ENCODE peak calls at places on chromosomes 16 and 17, in six cellular contexts. F, N, R, W, Y and T are unnamed samples.

GRCh38 chr16:7835032-7835431 is 502.4 kb downstream of the RBFOX1 start:
- DNase-seq in N (no peak), W (no peak), Y (no peak), R (no peak), F (no peak), T (no peak)

GRCh38 chr16:49458221-49458620 is 84.6 kb downstream of the C16orf78 start:
- DNase-seq in Y (no peak), R (no peak), W (no peak), F (no peak), N (no peak), T (no peak)

GRCh38 chr16:58402796-58403195 is 10.5 kb downstream of the GINS3 start:
- DNase-seq in F (no peak), N (no peak), W (no peak), Y (no peak), R (no peak), T (no peak)

GRCh38 chr17:70171159-70171558 is 1.8 kb downstream of the KCNJ2 start:
- DNase-seq in R (no peak), N (no peak), W (no peak), F (no peak), Y (no peak), T (no peak)

GRCh38 chr17:38727661-38728220 is 2.4 kb upstream of the CISD3 start:
- DNase-seq in R (no peak), Y (no peak), W (peak; percentile 58), N (no peak), F (no peak), T (no peak)

GRCh38 chr17:19263621-19264010 is 26.4 kb downstream of the EPN2 start:
- DNase-seq in N (peak; percentile 43), W (peak; percentile 92), F (no peak), Y (no peak), R (no peak), T (peak; percentile 55)

GRCh38 chr17:76993636-76994035 is 125.4 kb downstream of the MGAT5B start:
- DNase-seq in F (no peak), W (no peak), Y (no peak), N (no peak), R (no peak), T (no peak)

GRCh38 chr16:85376292-85377095 is 236.6 kb upstream of the GSE1 start:
- DNase-seq in F (no peak), N (no peak), W (peak; percentile 76), R (peak; percentile 69), Y (no peak), T (no peak)

GRCh38 chr16:15996432-15997109 is 47.2 kb downstream of the ABCC1 start:
- DNase-seq in W (peak; percentile 90), F (no peak), N (peak; percentile 71), Y (peak; percentile 94), R (no peak), T (peak; percentile 79)

GRCh38 chr16:69397821-69398521 is 12.2 kb upstream of the TERF2 start:
- DNase-seq in Y (peak; percentile 93), R (no peak), N (peak; percentile 72), F (no peak), W (peak; percentile 81), T (no peak)

GRCh38 chr17:9802294-9802693 is 10.9 kb upstream of the DHRS7C start:
- DNase-seq in W (no peak), Y (peak; percentile 90), R (no peak), F (no peak), N (no peak), T (peak; percentile 80)

GRCh38 chr16:85606920-85607319 is 6.2 kb upstream of the GSE1 start:
- DNase-seq in F (no peak), N (no peak), W (no peak), Y (no peak), R (no peak), T (no peak)

GRCh38 chr16:75227361-75228142 is 8.8 kb downstream of the CTRB1 start:
- DNase-seq in N (no peak), W (no peak), Y (no peak), R (no peak), F (no peak), T (no peak)

GRCh38 chr16:4474192-4474961 is at the start of gene NMRAL1:
- DNase-seq in R (peak; percentile 92), F (peak; percentile 83), N (peak; percentile 93), Y (peak; percentile 94), W (peak; percentile 90), T (no peak)
- TF ChIP-seq POLR2A in R (peak; percentile 75), F (peak; percentile 89), N (peak; percentile 58), Y (peak; percentile 70), W (peak; percentile 65), T (peak; percentile 51)

DNA sequence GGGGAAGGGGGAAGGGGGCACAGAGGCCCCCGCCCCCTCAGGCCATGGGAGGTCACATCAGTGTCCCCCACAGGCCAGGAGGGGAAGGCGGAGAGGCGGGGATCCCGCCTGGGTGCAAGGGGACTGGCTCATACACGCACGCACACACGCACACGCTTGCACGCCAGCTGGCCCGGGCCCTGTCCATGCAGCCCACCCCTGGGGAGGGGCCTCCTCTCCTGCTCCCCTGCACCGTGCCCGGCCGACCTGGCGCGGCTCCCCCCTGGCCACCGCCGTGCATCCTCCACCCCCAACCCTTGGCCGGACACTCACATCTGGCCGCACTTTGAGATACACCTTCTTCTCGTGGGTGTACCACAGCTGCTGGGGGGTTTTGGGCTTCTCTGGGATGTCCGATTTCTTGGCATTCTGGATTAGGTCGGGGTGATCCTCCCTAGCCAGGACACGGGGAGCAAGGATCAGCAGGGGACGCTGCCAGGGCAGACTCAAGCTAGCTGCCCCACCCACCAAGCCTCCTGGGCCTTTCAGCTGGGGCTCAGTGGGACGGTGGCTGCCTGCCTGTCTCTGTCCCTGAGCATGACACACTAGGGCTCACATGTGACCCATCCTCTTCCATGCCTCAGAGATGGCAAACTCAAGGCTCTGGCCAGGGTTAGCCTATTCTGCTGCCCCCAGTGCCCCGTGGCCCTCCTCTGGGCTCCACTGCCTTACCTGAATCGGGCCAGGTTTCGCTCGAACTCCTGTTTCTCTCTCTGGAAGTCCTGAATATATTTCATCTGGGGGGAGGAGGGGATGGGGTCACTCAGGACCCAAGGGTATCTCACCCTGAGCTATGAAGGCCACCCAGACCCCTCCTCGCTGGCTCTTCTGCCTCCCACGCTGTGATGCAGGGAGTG is 6.7 kb downstream of the UBTF start:
- DNase-seq in W (peak; percentile 52), R (no peak), F (no peak), N (no peak), Y (no peak), T (no peak)
- TF ChIP-seq POLR2A in W (no peak), R (no peak), F (no peak), N (no peak), Y (no peak), T (no peak)

GRCh38 chr17:42680331-42680808 is 1.3 kb downstream of the CCR10 start:
- DNase-seq in W (no peak), N (peak; percentile 64), F (no peak), Y (peak; percentile 54), R (no peak), T (no peak)

GRCh38 chr17:42684033-42684625 is 1.8 kb downstream of the CNTNAP1 start:
- DNase-seq in N (no peak), Y (no peak), R (no peak), F (no peak), W (no peak), T (no peak)

GRCh38 chr17:42683407-42684031 is 1.2 kb downstream of the CNTNAP1 start:
- DNase-seq in W (no peak), Y (no peak), F (no peak), N (peak; percentile 42), R (no peak), T (no peak)

GRCh38 chr17:42681976-42682375 is 333 bp upstream of the CCR10 start:
- DNase-seq in F (no peak), Y (no peak), N (no peak), R (no peak), W (no peak), T (no peak)

GRCh38 chr17:42682400-42683384 is at the start of gene CNTNAP1:
- DNase-seq in W (peak; percentile 83), N (peak; percentile 79), R (no peak), Y (peak; percentile 56), F (peak; percentile 78), T (peak; percentile 87)
- TF ChIP-seq POLR2A in W (no peak), N (no peak), R (no peak), Y (no peak), F (peak; percentile 41), T (peak; percentile 41)

DNA sequence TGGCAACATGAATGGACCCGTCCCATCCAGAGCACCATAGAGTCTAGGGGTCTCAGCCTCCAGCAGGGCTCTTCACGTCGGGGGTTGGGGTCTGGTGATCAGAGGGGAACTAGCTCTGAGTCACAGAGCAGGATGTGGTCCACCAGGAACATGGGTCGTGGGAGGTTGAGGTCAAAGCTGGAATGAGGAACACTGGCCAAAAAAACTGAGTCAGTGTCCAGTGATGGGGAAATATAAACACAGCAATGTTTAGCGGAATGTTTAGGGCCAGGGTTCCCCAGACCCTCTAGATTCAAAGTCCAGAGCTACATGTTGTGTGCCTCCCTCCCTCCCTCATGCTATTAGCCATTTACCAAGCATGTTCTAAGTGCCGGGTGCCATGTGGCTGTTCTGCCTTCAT is 79.1 kb upstream of the C16orf82 start:
- DNase-seq in N (no peak), R (no peak), Y (no peak), F (no peak), W (no peak), T (no peak)
- TF ChIP-seq POLR2A in N (no peak), R (no peak), Y (no peak), F (no peak), W (no peak), T (no peak)

DNA sequence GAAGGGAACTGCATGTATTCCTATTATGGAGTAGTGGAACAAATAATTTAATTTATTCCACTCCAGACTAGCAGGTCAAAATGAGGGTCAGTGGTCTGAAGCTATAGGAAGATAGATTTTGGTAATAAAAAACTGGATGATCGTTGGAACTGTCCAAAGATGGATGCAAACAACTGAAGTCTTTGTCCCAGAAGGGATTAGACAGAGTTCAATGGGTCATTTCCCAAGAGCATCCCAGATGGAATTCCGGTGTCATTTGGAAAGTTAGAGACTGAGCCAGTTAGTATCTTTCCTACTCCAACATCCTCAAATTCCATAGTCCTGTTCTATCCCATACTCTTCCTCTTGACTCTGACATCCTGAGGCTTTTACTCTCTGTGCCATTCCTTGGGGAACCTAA is 22.8 kb upstream of the TOX3 start:
- DNase-seq in F (no peak), R (no peak), Y (no peak), N (no peak), W (no peak), T (no peak)
- TF ChIP-seq POLR2A in F (no peak), R (no peak), Y (no peak), N (no peak), W (no peak), T (no peak)